ENCODE peak calls at places on chromosomes 6 and 20, in four cellular contexts. One of them, this sample, is unnamed. For H3K4me1, the result is how much of the 10 kb centered on the place peaks cover.

GRCh38 chr6:305371-306206 is 13.3 kb downstream of the DUSP22 start:
- DNase-seq in fibroblast of lung: no peak
- DNase-seq in neural progenitor cell: no peak
- DNase-seq in astrocyte: no peak
- DNase-seq in this sample: no peak

GRCh38 chr6:3610206-3610605 is 141.3 kb downstream of the PXDC1 start:
- DNase-seq in fibroblast of lung: peak
- DNase-seq in neural progenitor cell: no peak
- DNase-seq in astrocyte: peak
- DNase-seq in this sample: peak

GRCh38 chr6:159508966-159509365 is 184.1 kb downstream of the SOD2 start:
- DNase-seq in fibroblast of lung: no peak
- DNase-seq in neural progenitor cell: no peak
- DNase-seq in astrocyte: no peak
- DNase-seq in this sample: no peak

GRCh38 chr6:90436403-90436802 is 139.8 kb upstream of the BACH2 start:
- DNase-seq in fibroblast of lung: no peak
- DNase-seq in neural progenitor cell: no peak
- DNase-seq in astrocyte: no peak
- DNase-seq in this sample: no peak

GRCh38 chr20:56273491-56273890 is 25.0 kb downstream of the MC3R start:
- DNase-seq in fibroblast of lung: no peak
- DNase-seq in neural progenitor cell: no peak
- DNase-seq in astrocyte: no peak
- DNase-seq in this sample: no peak

GRCh38 chr6:41602864-41603608 is 35.2 kb upstream of the MDFI start:
- DNase-seq in fibroblast of lung: peak
- DNase-seq in neural progenitor cell: peak
- DNase-seq in astrocyte: peak
- DNase-seq in this sample: peak

GRCh38 chr6:131694832-131695426 is 6.3 kb downstream of the OR2A4 start:
- DNase-seq in fibroblast of lung: peak
- DNase-seq in neural progenitor cell: peak
- DNase-seq in astrocyte: peak
- DNase-seq in this sample: peak

GRCh38 chr6:105667061-105667460 is 264.2 kb upstream of the PREP start:
- DNase-seq in fibroblast of lung: no peak
- DNase-seq in neural progenitor cell: no peak
- DNase-seq in astrocyte: no peak
- DNase-seq in this sample: no peak

GRCh38 chr6:168097621-168098430 is 18.8 kb upstream of the FRMD1 start:
- DNase-seq in fibroblast of lung: no peak
- DNase-seq in neural progenitor cell: no peak
- DNase-seq in astrocyte: no peak
- DNase-seq in this sample: no peak

GRCh38 chr20:61343934-61344333 is 91.9 kb downstream of the CDH4 start:
- DNase-seq in fibroblast of lung: no peak
- DNase-seq in neural progenitor cell: no peak
- DNase-seq in astrocyte: no peak
- DNase-seq in this sample: no peak

GRCh38 chr6:157823001-157823522 is at the start of gene SNX9:
- DNase-seq in fibroblast of lung: peak
- DNase-seq in neural progenitor cell: peak
- DNase-seq in astrocyte: peak
- DNase-seq in this sample: peak

GRCh38 chr6:455835-456234 is 64.3 kb downstream of the IRF4 start:
- DNase-seq in fibroblast of lung: no peak
- DNase-seq in neural progenitor cell: no peak
- DNase-seq in astrocyte: no peak
- DNase-seq in this sample: no peak

GRCh38 chr6:946546-946945 is 253.6 kb upstream of the EXOC2 start:
- DNase-seq in fibroblast of lung: peak
- DNase-seq in neural progenitor cell: no peak
- DNase-seq in astrocyte: no peak
- DNase-seq in this sample: no peak

GRCh38 chr6:13259393-13259792 is 68.9 kb downstream of the TBC1D7 start:
- DNase-seq in fibroblast of lung: no peak
- DNase-seq in neural progenitor cell: no peak
- DNase-seq in astrocyte: no peak
- DNase-seq in this sample: no peak

GRCh38 chr6:43926644-43927524 is 156.9 kb downstream of the VEGFA start:
- DNase-seq in fibroblast of lung: peak
- DNase-seq in neural progenitor cell: peak
- DNase-seq in astrocyte: peak
- DNase-seq in this sample: peak

GRCh38 chr6:24125980-24126379 is at the start of gene NRSN1:
- DNase-seq in fibroblast of lung: no peak
- DNase-seq in neural progenitor cell: peak
- DNase-seq in astrocyte: no peak
- DNase-seq in this sample: peak

GRCh38 chr6:144006731-144007454 is 1.2 kb downstream of the PLAGL1 start:
- DNase-seq in fibroblast of lung: peak
- DNase-seq in neural progenitor cell: peak
- DNase-seq in astrocyte: peak
- DNase-seq in this sample: no peak
- TF ChIP-seq EZH2 in fibroblast of lung: no peak
- TF ChIP-seq EZH2 in neural progenitor cell: no peak
- TF ChIP-seq EZH2 in astrocyte: no peak
- TF ChIP-seq EZH2 in this sample: no peak

DNA sequence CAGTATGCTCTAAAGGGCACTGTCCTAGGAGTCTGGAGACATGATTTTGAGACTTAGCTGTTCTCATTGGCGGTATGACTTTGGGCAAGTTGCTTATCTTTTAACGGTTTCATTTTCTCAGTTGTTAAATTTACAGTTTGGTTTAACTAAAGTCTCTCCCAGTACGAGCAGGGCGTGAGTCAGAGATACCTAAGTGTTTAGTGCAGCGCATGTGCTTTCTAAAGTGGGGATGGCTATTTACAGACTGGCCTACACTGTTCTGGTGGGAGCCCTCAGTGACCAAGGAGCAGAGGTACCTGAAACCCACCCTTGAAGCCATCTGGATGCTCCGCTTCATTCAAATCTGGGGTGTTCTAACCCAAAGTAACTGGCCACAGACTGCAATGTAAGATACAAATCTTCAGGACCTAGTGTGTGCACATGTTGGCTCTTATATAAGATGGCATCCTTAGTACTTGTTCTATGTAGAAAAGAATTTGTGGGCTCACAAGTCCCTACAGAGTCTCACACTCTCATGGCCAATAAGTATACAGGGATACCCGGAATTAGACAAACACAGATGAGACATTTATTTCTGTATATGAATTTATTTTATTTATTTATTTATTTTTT is 10.7 kb downstream of the MSH5 start:
- DNase-seq in fibroblast of lung: no peak
- DNase-seq in neural progenitor cell: no peak
- DNase-seq in astrocyte: peak
- DNase-seq in this sample: no peak
- H3K27ac ChIP-seq in fibroblast of lung: no peak
- H3K27ac ChIP-seq in neural progenitor cell: no peak
- H3K27ac ChIP-seq in astrocyte: peak
- H3K27ac ChIP-seq in this sample: no peak

DNA sequence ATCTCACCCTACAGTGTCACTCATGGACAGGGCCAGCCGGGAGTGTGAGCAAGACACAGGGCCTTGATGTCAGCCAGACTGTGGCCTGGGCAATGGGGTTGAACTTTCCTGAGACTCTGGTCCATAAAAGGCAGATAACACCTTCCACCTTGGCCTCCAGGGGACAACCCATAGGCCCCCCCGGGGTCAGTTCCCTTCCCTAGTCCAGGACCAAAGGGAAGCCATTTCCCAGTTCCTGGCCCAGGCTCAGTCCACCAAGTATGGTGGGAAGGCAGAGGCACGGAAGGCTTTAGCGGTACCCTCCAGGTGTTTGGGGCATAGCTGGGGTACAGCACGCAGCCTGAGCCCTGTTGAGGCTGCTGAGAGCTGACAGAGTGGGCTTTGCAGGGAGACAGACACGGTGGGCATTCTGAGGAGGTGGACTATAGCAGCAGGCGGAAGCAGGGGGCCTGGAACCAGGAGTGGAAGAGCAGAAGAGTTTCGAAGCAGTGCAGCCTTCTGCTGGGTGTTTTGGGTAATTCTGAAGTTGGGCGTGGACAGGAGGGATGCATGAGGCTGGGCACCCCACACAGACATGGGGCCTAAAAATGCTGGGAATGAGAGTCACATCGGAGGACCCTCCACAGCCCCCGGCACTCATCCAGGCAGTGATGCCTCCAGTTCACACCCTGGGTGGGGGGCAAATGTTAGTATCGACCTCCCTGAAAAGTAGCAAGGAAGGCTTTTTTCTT is 43.9 kb upstream of the CD93 start:
- DNase-seq in fibroblast of lung: no peak
- DNase-seq in neural progenitor cell: no peak
- DNase-seq in astrocyte: no peak
- DNase-seq in this sample: no peak
- H3K4me1 ChIP-seq in fibroblast of lung: under half
- H3K4me1 ChIP-seq in neural progenitor cell: under half
- H3K4me1 ChIP-seq in astrocyte: under half
- H3K4me1 ChIP-seq in this sample: under half

GRCh38 chr6:136920858-136921520 is 1.1 kb upstream of the SLC35D3 start:
- DNase-seq in fibroblast of lung: peak
- DNase-seq in neural progenitor cell: peak
- DNase-seq in astrocyte: no peak
- DNase-seq in this sample: peak
- TF ChIP-seq EZH2 in fibroblast of lung: peak
- TF ChIP-seq EZH2 in neural progenitor cell: no peak
- TF ChIP-seq EZH2 in astrocyte: peak
- TF ChIP-seq EZH2 in this sample: no peak

DNA sequence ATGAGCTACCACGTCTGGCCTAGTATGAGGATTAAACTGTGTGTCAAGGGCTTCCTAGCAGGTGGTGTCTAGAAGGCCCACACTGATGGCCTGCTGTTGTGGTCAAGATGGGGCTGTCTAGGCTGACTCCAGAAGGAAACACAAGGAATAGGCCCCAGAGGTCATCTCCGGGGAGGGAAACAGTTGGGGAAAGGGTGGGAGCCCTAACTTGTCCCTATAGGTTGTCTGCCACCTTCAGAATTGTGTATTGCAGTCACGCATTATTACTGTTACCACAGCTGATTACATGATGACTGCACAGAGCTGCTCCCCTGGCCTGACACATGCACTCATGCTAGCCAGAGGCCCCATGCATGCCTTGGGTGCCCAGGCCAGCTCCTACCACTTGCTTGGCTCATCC is 27.3 kb downstream of the C20orf203 start:
- DNase-seq in fibroblast of lung: no peak
- DNase-seq in neural progenitor cell: no peak
- DNase-seq in astrocyte: no peak
- DNase-seq in this sample: no peak
- H3K27ac ChIP-seq in fibroblast of lung: no peak
- H3K27ac ChIP-seq in neural progenitor cell: no peak
- H3K27ac ChIP-seq in astrocyte: no peak
- H3K27ac ChIP-seq in this sample: no peak

GRCh38 chr20:1137236-1137635 is 18.8 kb downstream of the PSMF1 start:
- DNase-seq in fibroblast of lung: no peak
- DNase-seq in neural progenitor cell: no peak
- DNase-seq in astrocyte: no peak
- DNase-seq in this sample: no peak
- H3K4me1 ChIP-seq in fibroblast of lung: under half
- H3K4me1 ChIP-seq in neural progenitor cell: under half
- H3K4me1 ChIP-seq in astrocyte: under half
- H3K4me1 ChIP-seq in this sample: under half

DNA sequence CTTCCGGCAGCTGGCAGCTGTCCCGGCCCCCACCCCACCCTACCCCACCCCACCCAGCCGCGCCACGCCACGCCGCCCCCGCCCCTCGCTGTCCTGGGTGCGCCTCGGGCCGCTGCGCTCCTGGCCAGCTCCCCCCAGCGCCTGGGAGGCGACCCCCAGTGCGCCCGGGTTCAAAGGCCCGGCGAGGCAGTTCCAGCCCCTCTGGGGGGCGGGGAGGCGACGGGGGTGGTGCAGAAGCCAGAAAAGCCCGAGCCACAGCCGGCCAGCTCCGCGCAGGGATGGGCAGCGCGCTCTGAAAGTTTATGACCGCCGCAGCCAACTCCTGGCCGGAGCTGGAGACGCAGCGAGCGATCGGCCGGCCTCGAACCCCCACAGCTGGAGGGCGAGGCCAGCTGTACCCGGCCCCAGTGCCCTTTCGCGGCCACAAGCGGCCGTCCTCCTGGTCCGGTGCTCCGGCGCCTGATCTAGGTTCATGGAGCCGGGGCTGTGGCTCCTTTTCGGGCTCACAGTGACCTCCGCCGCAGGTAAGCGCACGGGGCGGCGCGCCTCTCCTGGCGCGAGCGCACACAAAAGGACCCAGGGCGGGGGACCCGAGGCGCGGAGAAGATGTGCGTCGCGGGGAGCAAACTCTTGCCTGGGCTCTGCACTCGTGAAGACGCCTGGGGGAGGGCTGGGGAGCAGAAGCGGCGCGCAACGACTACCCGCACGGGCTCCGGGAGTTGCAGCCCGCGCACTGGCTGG is at the start of gene EDN3:
- DNase-seq in fibroblast of lung: no peak
- DNase-seq in neural progenitor cell: peak
- DNase-seq in astrocyte: no peak
- DNase-seq in this sample: no peak
- TF ChIP-seq EZH2 in fibroblast of lung: no peak
- TF ChIP-seq EZH2 in neural progenitor cell: peak
- TF ChIP-seq EZH2 in astrocyte: no peak
- TF ChIP-seq EZH2 in this sample: no peak

GRCh38 chr20:50838322-50838625 is 43.4 kb downstream of the BCAS4 start:
- DNase-seq in fibroblast of lung: no peak
- DNase-seq in neural progenitor cell: no peak
- DNase-seq in astrocyte: no peak
- DNase-seq in this sample: no peak
- H3K27ac ChIP-seq in fibroblast of lung: peak
- H3K27ac ChIP-seq in neural progenitor cell: no peak
- H3K27ac ChIP-seq in astrocyte: peak
- H3K27ac ChIP-seq in this sample: no peak